ENCODE peak calls at places on chromosomes 3 and 15, in four cellular contexts. One of them, this sample, is unnamed.

GRCh38 chr3:58752168-58752567 is 85.6 kb upstream of the FAM3D start:
- DNase-seq in endothelial cell of umbilical vein: no peak
- DNase-seq in fibroblast of lung: no peak
- DNase-seq in Caco-2: no peak
- DNase-seq in this sample: no peak

GRCh38 chr3:169662215-169663070 is 1.1 kb downstream of the MECOM start:
- DNase-seq in fibroblast of lung: peak; percentile 82
- DNase-seq in endothelial cell of umbilical vein: peak; percentile 84
- DNase-seq in Caco-2: peak; percentile 92
- DNase-seq in this sample: peak; percentile 92

GRCh38 chr3:107356706-107357105 is 20.5 kb upstream of the CCDC54 start:
- DNase-seq in Caco-2: no peak
- DNase-seq in endothelial cell of umbilical vein: no peak
- DNase-seq in fibroblast of lung: no peak
- DNase-seq in this sample: no peak

GRCh38 chr3:123244128-123244527 is 42.4 kb downstream of the SEC22A start:
- DNase-seq in endothelial cell of umbilical vein: no peak
- DNase-seq in fibroblast of lung: no peak
- DNase-seq in Caco-2: no peak
- DNase-seq in this sample: peak; percentile 10

GRCh38 chr15:79031821-79032220 is 58.8 kb downstream of the RASGRF1 start:
- DNase-seq in Caco-2: no peak
- DNase-seq in fibroblast of lung: no peak
- DNase-seq in endothelial cell of umbilical vein: no peak
- DNase-seq in this sample: no peak

GRCh38 chr3:160200328-160200727 is 24.9 kb upstream of the C3orf80 start:
- DNase-seq in fibroblast of lung: no peak
- DNase-seq in Caco-2: no peak
- DNase-seq in endothelial cell of umbilical vein: no peak
- DNase-seq in this sample: no peak

GRCh38 chr3:127452321-127452821 is 138.2 kb downstream of the TPRA1 start:
- DNase-seq in fibroblast of lung: no peak
- DNase-seq in Caco-2: no peak
- DNase-seq in endothelial cell of umbilical vein: no peak
- DNase-seq in this sample: peak; percentile 27

GRCh38 chr15:101411588-101411987 is 77.9 kb downstream of the PCSK6 start:
- DNase-seq in endothelial cell of umbilical vein: no peak
- DNase-seq in Caco-2: no peak
- DNase-seq in fibroblast of lung: no peak
- DNase-seq in this sample: no peak

GRCh38 chr15:97684249-97684648 is 276.3 kb upstream of the ARRDC4 start:
- DNase-seq in Caco-2: no peak
- DNase-seq in fibroblast of lung: no peak
- DNase-seq in endothelial cell of umbilical vein: no peak
- DNase-seq in this sample: no peak

GRCh38 chr15:47485419-47485818 is 231.9 kb upstream of the SEMA6D start:
- DNase-seq in Caco-2: no peak
- DNase-seq in endothelial cell of umbilical vein: no peak
- DNase-seq in fibroblast of lung: peak; percentile 51
- DNase-seq in this sample: no peak

GRCh38 chr15:80160570-80161156 is 7.9 kb downstream of the FAH start:
- DNase-seq in fibroblast of lung: peak; percentile 93
- DNase-seq in endothelial cell of umbilical vein: peak; percentile 77
- DNase-seq in Caco-2: no peak
- DNase-seq in this sample: no peak

GRCh38 chr3:71022552-71023335 is 560.8 kb downstream of the FOXP1 start:
- DNase-seq in Caco-2: peak; percentile 21
- DNase-seq in fibroblast of lung: peak; percentile 29
- DNase-seq in endothelial cell of umbilical vein: peak; percentile 52
- DNase-seq in this sample: peak; percentile 93

GRCh38 chr3:184631339-184631965 is 69.9 kb downstream of the EPHB3 start:
- DNase-seq in fibroblast of lung: no peak
- DNase-seq in endothelial cell of umbilical vein: no peak
- DNase-seq in Caco-2: no peak
- DNase-seq in this sample: no peak

GRCh38 chr3:48478631-48479555 is 25.1 kb downstream of the SHISA5 start:
- DNase-seq in endothelial cell of umbilical vein: peak; percentile 31
- DNase-seq in fibroblast of lung: no peak
- DNase-seq in Caco-2: no peak
- DNase-seq in this sample: no peak

GRCh38 chr15:99409097-99409473 is 156.7 kb upstream of the MEF2A start:
- DNase-seq in fibroblast of lung: peak; percentile 72
- DNase-seq in Caco-2: peak; percentile 28
- DNase-seq in endothelial cell of umbilical vein: peak; percentile 40
- DNase-seq in this sample: no peak

GRCh38 chr15:100635406-100636071 is 33.1 kb downstream of the ASB7 start:
- DNase-seq in Caco-2: no peak
- DNase-seq in fibroblast of lung: no peak
- DNase-seq in endothelial cell of umbilical vein: peak; percentile 25
- DNase-seq in this sample: no peak

GRCh38 chr15:40320931-40321371 is 2.5 kb upstream of the INAFM2 start:
- DNase-seq in endothelial cell of umbilical vein: peak; percentile 65
- DNase-seq in fibroblast of lung: peak; percentile 75
- DNase-seq in Caco-2: peak; percentile 57
- DNase-seq in this sample: peak; percentile 100

GRCh38 chr3:111112913-111113312 is 41.3 kb downstream of the NECTIN3 start:
- DNase-seq in Caco-2: no peak
- DNase-seq in fibroblast of lung: peak; percentile 84
- DNase-seq in endothelial cell of umbilical vein: no peak
- DNase-seq in this sample: no peak

GRCh38 chr15:41933771-41934170 is 38.6 kb downstream of the EHD4 start:
- DNase-seq in Caco-2: no peak
- DNase-seq in endothelial cell of umbilical vein: peak; percentile 55
- DNase-seq in fibroblast of lung: no peak
- DNase-seq in this sample: no peak

GRCh38 chr3:138914870-138915502 is 32.0 kb downstream of the FOXL2 start:
- DNase-seq in fibroblast of lung: peak; percentile 59
- DNase-seq in Caco-2: no peak
- DNase-seq in endothelial cell of umbilical vein: peak; percentile 88
- DNase-seq in this sample: no peak

GRCh38 chr3:140128217-140129137 is 193.5 kb downstream of the CLSTN2 start:
- DNase-seq in Caco-2: peak; percentile 53
- DNase-seq in fibroblast of lung: no peak
- DNase-seq in endothelial cell of umbilical vein: peak; percentile 47
- DNase-seq in this sample: peak; percentile 77

GRCh38 chr3:131568460-131568859 is 65.7 kb upstream of the MRPL3 start:
- DNase-seq in fibroblast of lung: no peak
- DNase-seq in endothelial cell of umbilical vein: no peak
- DNase-seq in Caco-2: no peak
- DNase-seq in this sample: no peak

GRCh38 chr3:131561511-131561910 is 58.7 kb upstream of the MRPL3 start:
- DNase-seq in Caco-2: no peak
- DNase-seq in fibroblast of lung: no peak
- DNase-seq in endothelial cell of umbilical vein: no peak
- DNase-seq in this sample: peak; percentile 15

GRCh38 chr3:131560795-131561194 is 58.0 kb upstream of the MRPL3 start:
- DNase-seq in fibroblast of lung: no peak
- DNase-seq in Caco-2: no peak
- DNase-seq in endothelial cell of umbilical vein: no peak
- DNase-seq in this sample: no peak

GRCh38 chr3:131564812-131565211 is 62.0 kb upstream of the MRPL3 start:
- DNase-seq in Caco-2: no peak
- DNase-seq in endothelial cell of umbilical vein: no peak
- DNase-seq in fibroblast of lung: no peak
- DNase-seq in this sample: no peak
- H3K36me3 ChIP-seq in Caco-2: no peaks in the 10 kb centered on the region
- H3K36me3 ChIP-seq in endothelial cell of umbilical vein: no peaks in the 10 kb centered on the region
- H3K36me3 ChIP-seq in fibroblast of lung: no peaks in the 10 kb centered on the region
- H3K36me3 ChIP-seq in this sample: no peaks in the 10 kb centered on the region

GRCh38 chr3:9183011-9183410 is 66.4 kb downstream of the SRGAP3 start:
- DNase-seq in Caco-2: no peak
- DNase-seq in fibroblast of lung: no peak
- DNase-seq in endothelial cell of umbilical vein: no peak
- DNase-seq in this sample: no peak
- H3K4me3 ChIP-seq in Caco-2: no peak overlapping the region
- H3K4me3 ChIP-seq in fibroblast of lung: no peak overlapping the region
- H3K4me3 ChIP-seq in endothelial cell of umbilical vein: no peak overlapping the region
- H3K4me3 ChIP-seq in this sample: no peak overlapping the region

GRCh38 chr3:129501630-129502029 is 26.8 kb upstream of the RHO start:
- DNase-seq in fibroblast of lung: no peak
- DNase-seq in Caco-2: no peak
- DNase-seq in endothelial cell of umbilical vein: no peak
- DNase-seq in this sample: no peak

GRCh38 chr3:129503387-129504010 is 24.9 kb upstream of the RHO start:
- DNase-seq in Caco-2: no peak
- DNase-seq in endothelial cell of umbilical vein: no peak
- DNase-seq in fibroblast of lung: no peak
- DNase-seq in this sample: no peak

GRCh38 chr3:129502641-129503386 is 25.6 kb upstream of the RHO start:
- DNase-seq in endothelial cell of umbilical vein: no peak
- DNase-seq in Caco-2: no peak
- DNase-seq in fibroblast of lung: no peak
- DNase-seq in this sample: no peak

GRCh38 chr3:129504471-129505100 is 23.9 kb upstream of the RHO start:
- DNase-seq in Caco-2: no peak
- DNase-seq in fibroblast of lung: no peak
- DNase-seq in endothelial cell of umbilical vein: no peak
- DNase-seq in this sample: no peak

GRCh38 chr3:129500334-129500658 is 28.1 kb upstream of the RHO start:
- DNase-seq in Caco-2: no peak
- DNase-seq in endothelial cell of umbilical vein: no peak
- DNase-seq in fibroblast of lung: no peak
- DNase-seq in this sample: no peak
- H3K4me1 ChIP-seq in Caco-2: peaks cover 5% of the 10 kb centered on the region
- H3K4me1 ChIP-seq in endothelial cell of umbilical vein: peaks cover 47% of the 10 kb centered on the region
- H3K4me1 ChIP-seq in fibroblast of lung: peaks cover 5% of the 10 kb centered on the region
- H3K4me1 ChIP-seq in this sample: no peaks in the 10 kb centered on the region

GRCh38 chr15:28264166-28264565 is 57.8 kb downstream of the HERC2 start:
- DNase-seq in Caco-2: no peak
- DNase-seq in fibroblast of lung: no peak
- DNase-seq in endothelial cell of umbilical vein: no peak
- DNase-seq in this sample: no peak

GRCh38 chr15:28262438-28262837 is 59.5 kb downstream of the HERC2 start:
- DNase-seq in Caco-2: no peak
- DNase-seq in fibroblast of lung: no peak
- DNase-seq in endothelial cell of umbilical vein: no peak
- DNase-seq in this sample: no peak

GRCh38 chr15:28267727-28268126 is 54.3 kb downstream of the HERC2 start:
- DNase-seq in fibroblast of lung: no peak
- DNase-seq in Caco-2: no peak
- DNase-seq in endothelial cell of umbilical vein: no peak
- DNase-seq in this sample: no peak

GRCh38 chr15:28269097-28269496 is 52.9 kb downstream of the HERC2 start:
- DNase-seq in endothelial cell of umbilical vein: peak; percentile 7
- DNase-seq in fibroblast of lung: no peak
- DNase-seq in Caco-2: no peak
- DNase-seq in this sample: no peak

DNA sequence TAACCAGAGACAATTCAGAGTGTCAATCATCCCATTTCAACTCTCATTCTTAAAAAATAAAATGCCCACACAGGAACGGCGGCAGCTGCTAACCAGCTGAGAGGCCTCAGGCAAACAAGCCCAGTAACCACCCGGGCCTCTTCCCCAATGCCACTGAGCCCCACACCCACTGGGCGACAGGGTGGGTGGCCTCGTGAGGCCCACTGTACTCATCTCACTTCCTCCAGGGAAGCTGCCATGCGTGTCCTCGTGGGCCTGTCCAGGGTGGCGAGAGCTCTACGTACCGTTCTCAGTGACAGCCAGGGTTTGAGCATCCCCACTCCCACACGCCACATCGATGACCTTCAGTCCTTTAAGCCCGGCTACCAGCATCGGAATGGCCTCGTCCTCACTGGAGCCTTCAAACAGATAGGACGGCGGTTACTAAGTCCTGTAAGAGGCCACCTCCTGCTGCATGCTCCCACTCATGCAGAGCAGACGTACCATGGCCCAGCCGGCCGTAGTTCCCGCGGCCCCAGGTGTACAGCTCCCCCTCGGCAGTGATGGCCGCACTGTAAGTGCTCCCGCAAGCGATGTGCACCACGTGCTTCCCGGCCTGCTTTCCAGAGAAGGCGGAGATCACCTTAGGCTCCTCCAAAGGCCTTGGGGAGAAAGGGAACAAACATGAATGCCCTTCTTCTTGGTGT is 56.5 kb downstream of the HERC2 start:
- DNase-seq in fibroblast of lung: no peak
- DNase-seq in Caco-2: no peak
- DNase-seq in endothelial cell of umbilical vein: no peak
- DNase-seq in this sample: no peak
- H3K36me3 ChIP-seq in fibroblast of lung: peaks cover 9% of the 10 kb centered on the region
- H3K36me3 ChIP-seq in Caco-2: no peaks in the 10 kb centered on the region
- H3K36me3 ChIP-seq in endothelial cell of umbilical vein: peaks cover 24% of the 10 kb centered on the region
- H3K36me3 ChIP-seq in this sample: peaks cover 49% of the 10 kb centered on the region

GRCh38 chr15:89578146-89578545 is 2.9 kb downstream of the TICRR start:
- DNase-seq in Caco-2: no peak
- DNase-seq in fibroblast of lung: no peak
- DNase-seq in endothelial cell of umbilical vein: no peak
- DNase-seq in this sample: peak; percentile 59
- H3K4me3 ChIP-seq in Caco-2: no peak overlapping the region
- H3K4me3 ChIP-seq in fibroblast of lung: peak overlapping the region; percentile 56
- H3K4me3 ChIP-seq in endothelial cell of umbilical vein: peak overlapping the region; percentile 56
- H3K4me3 ChIP-seq in this sample: peak overlapping the region; percentile 85

GRCh38 chr15:74209560-74209958 is 7.0 kb upstream of the STRA6 start:
- DNase-seq in endothelial cell of umbilical vein: no peak
- DNase-seq in fibroblast of lung: no peak
- DNase-seq in Caco-2: no peak
- DNase-seq in this sample: no peak
- H3K4me1 ChIP-seq in endothelial cell of umbilical vein: no peaks in the 10 kb centered on the region
- H3K4me1 ChIP-seq in fibroblast of lung: no peaks in the 10 kb centered on the region
- H3K4me1 ChIP-seq in Caco-2: no peaks in the 10 kb centered on the region
- H3K4me1 ChIP-seq in this sample: peaks cover 26% of the 10 kb centered on the region

DNA sequence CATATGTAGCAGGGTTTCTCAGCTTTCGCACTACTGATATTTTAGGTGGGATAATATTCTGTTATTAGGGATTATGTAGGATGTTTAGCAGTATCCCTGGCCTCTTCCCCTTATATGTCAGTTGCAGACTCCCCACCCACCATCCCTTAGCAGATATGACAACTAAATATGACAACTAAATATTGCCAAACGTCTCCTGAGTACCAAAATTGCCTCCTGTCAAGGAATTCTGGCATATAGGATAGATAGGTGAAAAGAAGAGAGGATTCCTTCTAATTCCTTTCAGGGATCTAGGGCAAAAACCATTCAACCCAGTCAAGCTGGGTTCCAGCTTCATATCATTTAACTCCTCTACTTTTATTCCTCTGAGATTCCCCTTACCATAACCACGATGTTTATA is 759.8 kb downstream of the AGBL1 start:
- DNase-seq in endothelial cell of umbilical vein: no peak
- DNase-seq in Caco-2: no peak
- DNase-seq in fibroblast of lung: no peak
- DNase-seq in this sample: no peak
- H3K36me3 ChIP-seq in endothelial cell of umbilical vein: no peaks in the 10 kb centered on the region
- H3K36me3 ChIP-seq in Caco-2: no peaks in the 10 kb centered on the region
- H3K36me3 ChIP-seq in fibroblast of lung: no peaks in the 10 kb centered on the region
- H3K36me3 ChIP-seq in this sample: no peaks in the 10 kb centered on the region

GRCh38 chr15:61205427-61205826 is 23.7 kb downstream of the RORA start:
- DNase-seq in Caco-2: no peak
- DNase-seq in fibroblast of lung: no peak
- DNase-seq in endothelial cell of umbilical vein: peak; percentile 38
- DNase-seq in this sample: no peak
- H3K4me3 ChIP-seq in Caco-2: no peak overlapping the region
- H3K4me3 ChIP-seq in fibroblast of lung: no peak overlapping the region
- H3K4me3 ChIP-seq in endothelial cell of umbilical vein: peak overlapping the region; percentile 41
- H3K4me3 ChIP-seq in this sample: no peak overlapping the region

This sample was measured in HAP-1.